ENCODE peak calls at places on chromosomes 7 and 10, in six cellular contexts. N is A549, D is retinal pigment epithelial cell, M is NB4, T is ovary, P is GM23338. V is an unnamed sample.
A peak's percentile ranks its signal among the peaks of the same experiment; 100 is the strongest.

GRCh38 chr7:56009695-56010094 is 41.5 kb downstream of the PSPH start:
- DNase-seq in N (no peak), D (peak; percentile 63), M (no peak), T (no peak), P (no peak), V (no peak)

GRCh38 chr10:49157229-49157628 is 23.4 kb upstream of the FAM170B start:
- DNase-seq in N (no peak), D (no peak), M (no peak), T (no peak), P (no peak), V (no peak)

GRCh38 chr10:34426041-34426440 is 389.1 kb downstream of the PARD3 start:
- DNase-seq in N (no peak), D (no peak), M (no peak), T (no peak), P (no peak), V (no peak)

GRCh38 chr10:97673736-97674525 is 13.1 kb downstream of the AVPI1 start:
- DNase-seq in N (no peak), D (no peak), M (peak; percentile 82), T (peak; percentile 40), P (no peak), V (no peak)

GRCh38 chr7:57308631-57309408 is 141.2 kb upstream of the ZNF716 start:
- DNase-seq in N (no peak), D (no peak), M (peak; percentile 57), T (no peak), P (peak; percentile 3), V (no peak)

GRCh38 chr7:20307901-20308300 is 22.8 kb upstream of the ITGB8 start:
- DNase-seq in N (no peak), D (no peak), M (no peak), T (no peak), P (peak; percentile 67), V (no peak)

GRCh38 chr10:87696922-87697714 is 37.4 kb downstream of the PAPSS2 start:
- DNase-seq in N (no peak), D (no peak), M (no peak), T (no peak), P (no peak), V (no peak)

GRCh38 chr7:120979765-120980499 is 8.6 kb upstream of the CPED1 start:
- DNase-seq in N (no peak), D (no peak), M (no peak), T (no peak), P (peak; percentile 27), V (no peak)

GRCh38 chr7:149620961-149621360 is 123.4 kb upstream of the ZNF746 start:
- DNase-seq in N (no peak), D (no peak), M (no peak), T (no peak), P (no peak), V (no peak)

GRCh38 chr7:157612664-157613561 is 276.1 kb downstream of the DNAJB6 start:
- DNase-seq in N (no peak), D (no peak), M (peak; percentile 99), T (peak; percentile 57), P (peak; percentile 6), V (no peak)

GRCh38 chr10:96889415-96890171 is 57.5 kb downstream of the LCOR start:
- DNase-seq in N (no peak), D (no peak), M (no peak), T (no peak), P (no peak), V (no peak)

GRCh38 chr7:98364220-98364619 is 36.7 kb downstream of the BAIAP2L1 start:
- DNase-seq in N (no peak), D (no peak), M (no peak), T (no peak), P (no peak), V (no peak)

GRCh38 chr10:88949912-88950664 is 2.5 kb downstream of the ACTA2 start:
- DNase-seq in N (no peak), D (no peak), M (peak; percentile 36), T (no peak), P (no peak), V (no peak)

GRCh38 chr10:88830643-88831277 is 20.9 kb downstream of the ANKRD22 start:
- DNase-seq in N (no peak), D (no peak), M (no peak), T (no peak), P (no peak), V (no peak)

GRCh38 chr7:106009511-106010226 is 46.6 kb downstream of the CDHR3 start:
- DNase-seq in N (peak; percentile 85), D (peak; percentile 86), M (peak; percentile 66), T (peak; percentile 76), P (peak; percentile 98), V (peak; percentile 78)

GRCh38 chr7:12674861-12675260 is 12.6 kb upstream of the ARL4A start:
- DNase-seq in N (no peak), D (no peak), M (peak; percentile 86), T (no peak), P (peak; percentile 83), V (no peak)

GRCh38 chr7:129359641-129360040 is 74.6 kb upstream of the STRIP2 start:
- DNase-seq in N (no peak), D (no peak), M (no peak), T (no peak), P (no peak), V (no peak)

GRCh38 chr10:110569120-110569519 is 1.6 kb downstream of the SMC3 start:
- DNase-seq in N (no peak), D (no peak), M (no peak), T (no peak), P (no peak), V (no peak)

GRCh38 chr7:26374665-26375373 is 83.2 kb downstream of the SNX10 start:
- DNase-seq in N (no peak), D (no peak), M (no peak), T (no peak), P (no peak), V (no peak)

GRCh38 chr10:62818426-62819011 is 2.4 kb upstream of the EGR2 start:
- DNase-seq in N (no peak), D (no peak), M (peak; percentile 35), T (peak; percentile 55), P (peak; percentile 73), V (no peak)

GRCh38 chr7:143320620-143321019 is 4.7 kb downstream of the CLCN1 start:
- DNase-seq in N (no peak), D (no peak), M (no peak), T (no peak), P (no peak), V (no peak)

GRCh38 chr7:91550931-91551330 is 286.7 kb downstream of the FZD1 start:
- DNase-seq in N (no peak), D (no peak), M (no peak), T (no peak), P (no peak), V (no peak)

GRCh38 chr10:21030096-21030495 is 133.0 kb upstream of the NEBL start:
- DNase-seq in N (peak; percentile 21), D (no peak), M (peak; percentile 85), T (no peak), P (no peak), V (no peak)

GRCh38 chr10:67790534-67791408 is 47.2 kb downstream of the DNAJC12 start:
- DNase-seq in N (no peak), D (no peak), M (peak; percentile 84), T (no peak), P (no peak), V (peak; percentile 69)

GRCh38 chr7:150830957-150831356 is 21.4 kb upstream of the AOC1 start:
- DNase-seq in N (no peak), D (no peak), M (no peak), T (no peak), P (no peak), V (no peak)

GRCh38 chr7:74275401-74275881 is 13.8 kb upstream of the CLIP2 start:
- DNase-seq in N (no peak), D (no peak), M (peak; percentile 75), T (no peak), P (peak; percentile 82), V (no peak)

GRCh38 chr7:94763268-94763667 is 107.3 kb upstream of the SGCE start:
- DNase-seq in N (no peak), D (no peak), M (no peak), T (no peak), P (no peak), V (no peak)

DNA sequence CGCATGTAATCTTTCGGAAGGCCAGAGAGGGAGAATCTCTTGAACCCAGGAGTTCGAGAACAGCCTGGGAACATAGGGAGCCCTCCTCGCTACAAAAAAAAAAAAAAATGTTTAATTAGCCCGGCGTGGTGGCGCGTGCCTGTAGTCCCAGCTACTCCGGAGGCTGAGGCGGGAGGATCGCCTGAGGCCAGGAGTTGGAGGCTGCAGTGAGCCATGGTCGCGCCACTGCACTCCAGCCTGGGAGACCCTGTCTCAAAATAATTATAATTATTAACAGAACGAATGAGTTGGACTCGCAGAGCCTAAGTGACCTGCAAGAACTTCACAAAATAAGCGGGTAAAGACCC is 792 bp downstream of the PCGF6 start:
- DNase-seq in N (no peak), D (no peak), M (no peak), T (no peak), P (no peak), V (no peak)
- H3K4me3 ChIP-seq in N (peak overlapping the region; percentile 76), D (peak overlapping the region; percentile 70), M (peak overlapping the region; percentile 79), T (peak overlapping the region; percentile 78), P (peak overlapping the region; percentile 88), V (peak overlapping the region; percentile 82)

GRCh38 chr10:93687737-93688136 is 14.7 kb downstream of the FRA10AC1 start:
- DNase-seq in N (no peak), D (no peak), M (no peak), T (no peak), P (no peak), V (no peak)
- TF ChIP-seq CTCF in N (no peak), D (no peak), M (no peak), T (no peak), P (no peak), V (no peak)

GRCh38 chr10:129945031-129945430 is 19.0 kb downstream of the EBF3 start:
- DNase-seq in N (no peak), D (no peak), M (no peak), T (no peak), P (no peak), V (no peak)

GRCh38 chr10:129942936-129943724 is 20.9 kb downstream of the EBF3 start:
- DNase-seq in N (no peak), D (no peak), M (no peak), T (peak; percentile 3), P (no peak), V (no peak)

GRCh38 chr10:129949411-129950335 is 14.4 kb downstream of the EBF3 start:
- DNase-seq in N (no peak), D (no peak), M (no peak), T (no peak), P (peak; percentile 77), V (no peak)

GRCh38 chr10:129946868-129947267 is 17.2 kb downstream of the EBF3 start:
- DNase-seq in N (no peak), D (no peak), M (no peak), T (no peak), P (no peak), V (no peak)

GRCh38 chr10:129945941-129946760 is 17.9 kb downstream of the EBF3 start:
- DNase-seq in N (no peak), D (no peak), M (no peak), T (peak; percentile 45), P (no peak), V (no peak)
- H3K4me3 ChIP-seq in N (no peak overlapping the region), D (no peak overlapping the region), M (no peak overlapping the region), T (no peak overlapping the region), P (no peak overlapping the region), V (no peak overlapping the region)

DNA sequence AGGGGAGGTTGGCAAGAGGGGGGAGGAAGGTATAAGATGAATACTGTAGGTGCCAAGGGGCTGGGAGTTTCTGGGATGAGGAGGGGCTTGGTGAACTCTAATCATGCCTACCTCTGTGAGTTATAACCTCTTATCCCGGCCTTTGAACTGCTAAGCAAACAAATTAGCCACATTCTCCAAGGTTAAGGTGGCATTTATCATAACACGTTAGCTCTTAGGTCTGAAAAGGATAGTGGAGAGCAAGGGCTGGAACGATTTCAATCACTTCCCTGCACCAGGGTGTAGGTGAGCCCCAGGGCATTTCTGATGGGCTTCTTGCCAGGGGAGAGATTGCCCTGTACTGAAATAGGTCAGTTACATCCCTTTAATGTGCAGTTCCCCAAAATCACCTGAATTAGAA is 28.6 kb upstream of the DMBT1 start:
- DNase-seq in N (no peak), D (no peak), M (no peak), T (no peak), P (no peak), V (no peak)
- TF ChIP-seq CTCF in N (no peak), D (no peak), M (no peak), T (no peak), P (no peak), V (no peak)

V was measured in kidney epithelial cell.